ENCODE peak calls at places on chromosomes 3 and 15, in six cellular contexts. S is K562, D is HepG2, F is HCT116, N is GM12878, R is H1. C is an unnamed sample. For H3K27me3, the result is how much of the 10 kb centered on the place peaks cover.

GRCh38 chr3:20323307-20323927 is 137.4 kb upstream of the SGO1 start:
- DNase-seq in S (no peak), D (peak), F (no peak), N (no peak), R (no peak), C (no peak)

GRCh38 chr3:179421500-179421899 is 29.8 kb downstream of the GNB4 start:
- DNase-seq in S (no peak), D (no peak), F (no peak), N (no peak), R (no peak), C (no peak)

GRCh38 chr15:74857671-74858365 is 14.9 kb upstream of the ULK3 start:
- DNase-seq in S (no peak), D (no peak), F (no peak), N (no peak), R (no peak), C (no peak)

GRCh38 chr3:72254483-72254882 is 469.5 kb upstream of the PROK2 start:
- DNase-seq in S (no peak), D (no peak), F (no peak), N (no peak), R (no peak), C (no peak)

GRCh38 chr15:82850242-82850591 is 40.8 kb downstream of the WHAMM start:
- DNase-seq in S (peak), D (no peak), F (no peak), N (no peak), R (no peak), C (no peak)

GRCh38 chr3:146117406-146118285 is 43.3 kb downstream of the PLOD2 start:
- DNase-seq in S (no peak), D (no peak), F (no peak), N (no peak), R (no peak), C (no peak)

GRCh38 chr15:37016287-37016686 is 84.1 kb downstream of the MEIS2 start:
- DNase-seq in S (no peak), D (no peak), F (no peak), N (no peak), R (no peak), C (no peak)

GRCh38 chr15:78927077-78927790 is 17.6 kb downstream of the CTSH start:
- DNase-seq in S (no peak), D (no peak), F (no peak), N (no peak), R (no peak), C (no peak)

GRCh38 chr3:124333931-124334640 is 342.2 kb upstream of the ROPN1 start:
- DNase-seq in S (no peak), D (no peak), F (no peak), N (no peak), R (no peak), C (peak)

GRCh38 chr3:119205685-119206084 is 32.3 kb downstream of the UPK1B start:
- DNase-seq in S (no peak), D (no peak), F (no peak), N (no peak), R (no peak), C (no peak)

GRCh38 chr3:111072016-111072891 is 638 bp downstream of the NECTIN3 start:
- DNase-seq in S (no peak), D (peak), F (no peak), N (no peak), R (no peak), C (no peak)

GRCh38 chr15:35671197-35671596 is 125.2 kb upstream of the DPH6 start:
- DNase-seq in S (no peak), D (no peak), F (no peak), N (no peak), R (no peak), C (no peak)

DNA sequence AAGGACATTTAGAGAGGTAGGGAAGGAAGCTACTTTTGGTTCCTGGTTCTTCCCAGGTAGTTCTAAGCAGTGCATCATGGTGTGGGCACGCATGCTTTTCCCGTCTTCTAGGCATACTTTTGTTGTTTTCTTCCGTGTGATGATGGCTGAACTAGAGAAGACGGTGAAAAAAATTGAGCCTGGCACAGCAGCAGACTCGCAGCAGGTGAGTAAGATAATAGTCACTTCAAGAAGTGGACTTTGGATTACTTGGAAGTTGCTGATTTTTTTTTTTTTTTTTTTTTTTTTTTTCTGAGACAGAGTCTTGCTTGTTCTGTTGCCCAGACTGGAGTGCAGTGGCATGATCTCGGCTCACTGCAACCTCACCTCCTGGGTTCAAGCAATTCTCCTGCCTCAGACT is 17.9 kb downstream of the FANCD2OS start:
- DNase-seq in S (no peak), D (no peak), F (no peak), N (no peak), R (no peak), C (no peak)
- TF ChIP-seq YY1 in S (no peak), D (no peak), F (no peak), N (no peak), R (no peak), C (no peak)

GRCh38 chr3:27454461-27454860 is 29.7 kb downstream of the SLC4A7 start:
- DNase-seq in S (no peak), D (no peak), F (no peak), N (no peak), R (no peak), C (no peak)

GRCh38 chr3:27451845-27452244 is 32.3 kb downstream of the SLC4A7 start:
- DNase-seq in S (no peak), D (no peak), F (no peak), N (no peak), R (no peak), C (no peak)

GRCh38 chr3:27451261-27451660 is 32.9 kb downstream of the SLC4A7 start:
- DNase-seq in S (no peak), D (no peak), F (no peak), N (no peak), R (no peak), C (no peak)

GRCh38 chr3:27452368-27453090 is 31.7 kb downstream of the SLC4A7 start:
- DNase-seq in S (no peak), D (peak), F (no peak), N (no peak), R (no peak), C (no peak)

GRCh38 chr3:27449530-27450150 is 34.5 kb downstream of the SLC4A7 start:
- DNase-seq in S (no peak), D (peak), F (peak), N (no peak), R (no peak), C (no peak)
- TF ChIP-seq ZNF274 in S (no peak), D (no peak), F (no peak), N (no peak), R (no peak), C (no peak)

DNA sequence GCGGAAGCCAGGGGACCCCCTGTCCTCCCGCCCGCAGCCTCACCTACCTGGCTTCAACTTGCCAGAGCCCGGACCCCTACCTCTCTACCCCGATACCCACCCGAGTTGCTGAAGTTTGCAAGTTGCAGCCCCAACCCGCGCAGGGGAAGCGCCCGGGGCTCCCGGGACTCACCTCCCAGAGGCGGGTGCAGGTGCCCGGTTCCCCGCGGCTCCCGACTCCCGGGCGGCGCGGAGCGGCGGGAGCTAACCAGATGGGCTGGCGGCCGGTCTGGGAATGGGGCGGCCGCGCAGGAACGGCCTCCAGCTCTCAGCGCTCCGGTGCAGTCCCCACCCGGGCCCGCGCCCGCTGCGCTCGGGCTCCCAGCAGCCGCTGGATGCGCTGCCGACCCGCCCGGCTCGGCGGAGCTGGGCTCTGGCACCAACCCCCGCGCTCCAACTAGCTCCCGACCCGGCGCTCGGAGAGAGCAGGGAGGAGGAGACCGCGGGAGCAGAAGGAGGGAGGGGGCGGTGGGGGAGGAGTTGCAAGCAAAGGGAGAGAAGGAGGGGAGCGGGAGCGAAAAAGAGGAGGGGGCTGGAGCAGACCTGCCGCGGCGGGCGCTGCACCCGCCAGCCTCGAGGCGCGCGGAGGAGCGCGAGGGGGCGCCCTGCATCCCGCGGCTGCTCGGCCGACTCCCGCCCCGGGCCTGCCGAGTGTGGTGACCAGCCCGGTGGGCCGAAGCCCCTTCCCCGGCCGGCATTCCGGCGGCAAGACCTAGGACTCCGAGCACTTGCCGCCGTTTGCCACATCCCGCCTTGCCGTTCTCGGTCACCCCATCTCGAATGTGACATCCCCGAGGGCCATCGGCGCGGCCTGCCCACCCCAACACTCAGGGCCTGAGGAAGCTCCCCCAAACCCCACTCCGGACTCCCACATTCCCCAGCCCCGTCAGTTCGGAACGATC is at the start of gene SEMA5B:
- DNase-seq in S (peak), D (no peak), F (no peak), N (no peak), R (no peak), C (peak)
- H3K27me3 ChIP-seq in S (under half), D (half or more), F (under half), N (under half), R (under half), C (half or more)

GRCh38 chr15:73437541-73438109 is 5.3 kb upstream of the REC114 start:
- DNase-seq in S (no peak), D (no peak), F (no peak), N (no peak), R (no peak), C (no peak)

GRCh38 chr15:73440571-73440970 is 2.4 kb upstream of the REC114 start:
- DNase-seq in S (no peak), D (no peak), F (no peak), N (no peak), R (no peak), C (no peak)

GRCh38 chr15:73438651-73439050 is 4.3 kb upstream of the REC114 start:
- DNase-seq in S (no peak), D (no peak), F (no peak), N (no peak), R (no peak), C (no peak)

GRCh38 chr15:73442968-73443367 is at the start of gene REC114:
- DNase-seq in S (peak), D (no peak), F (no peak), N (no peak), R (no peak), C (no peak)

DNA sequence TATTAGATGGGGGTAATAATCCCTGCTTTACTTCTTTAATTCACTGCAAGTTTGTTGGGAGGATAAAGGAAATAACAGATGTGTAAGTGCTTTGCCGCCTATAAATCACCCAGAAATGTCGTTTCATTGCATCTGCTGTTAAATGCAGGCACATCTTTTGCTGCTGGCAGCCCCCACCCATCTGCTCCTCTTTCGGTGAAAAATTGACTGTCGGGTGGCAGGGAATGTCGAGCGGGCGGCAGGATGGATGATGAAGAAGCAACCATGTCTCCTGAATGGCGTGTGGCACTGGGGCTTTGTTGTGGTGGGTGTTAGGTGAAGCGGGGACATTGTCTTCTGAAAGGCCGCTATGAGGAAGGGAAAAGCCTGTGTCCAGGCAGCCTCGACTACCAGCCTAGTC is 528 bp upstream of the REC114 start:
- DNase-seq in S (no peak), D (no peak), F (no peak), N (no peak), R (no peak), C (no peak)
- TF ChIP-seq YY1 in S (no peak), D (no peak), F (no peak), N (no peak), R (no peak), C (no peak)

DNA sequence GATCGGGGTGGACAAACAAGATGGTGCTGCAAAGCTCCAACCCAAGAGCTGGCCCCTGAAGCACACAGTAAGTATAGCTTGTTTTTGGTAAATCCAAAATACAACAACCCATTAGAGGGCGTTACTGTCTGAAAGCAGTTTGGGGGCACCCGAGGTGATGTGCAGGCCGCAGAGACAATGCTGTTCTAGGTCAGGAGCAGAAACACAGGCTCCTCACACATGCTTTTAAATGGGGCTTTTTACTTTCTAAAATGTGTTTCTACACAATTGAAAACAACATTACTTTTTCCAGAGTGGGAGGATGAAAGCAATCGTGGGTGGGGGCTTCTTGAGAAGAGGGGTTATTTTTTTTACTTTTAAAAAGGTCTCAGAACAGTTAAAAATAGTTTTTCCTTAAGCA is 1029.3 kb upstream of the CFAP20DC start:
- DNase-seq in S (no peak), D (no peak), F (no peak), N (no peak), R (no peak), C (no peak)
- TF ChIP-seq ZNF274 in S (no peak), D (no peak), F (no peak), N (no peak), R (no peak), C (no peak)

C was measured in NT2/D1.